ENCODE peak calls at places on chromosomes 13 and 19, in six cellular contexts. One of them, this sample, is unnamed.

GRCh38 chr13:74919914-74920313 is 562.1 kb downstream of the TBC1D4 start:
- DNase-seq in activated T-helper 1 cell treated with anti-CD3 and anti-CD28 coated beads, Interleukin-12 subunit alpha, Interleukin-12 subunit beta, Interleukin-2, Interleukin-4 antibody, amounts not matched to agents 30 ng/mL and 10 ng/mL and 1 ng/mL, durations not matched to agents 14 hours and 24 hours and 36 hours: no peak
- DNase-seq in iPS-NIHi11: no peak
- DNase-seq in iris pigment epithelial cell: no peak
- DNase-seq in NAMALWA: no peak
- DNase-seq in A673: no peak
- DNase-seq in this sample: no peak

GRCh38 chr19:4310247-4311121 is 6.1 kb downstream of the FSD1 start:
- DNase-seq in activated T-helper 1 cell treated with anti-CD3 and anti-CD28 coated beads, Interleukin-12 subunit alpha, Interleukin-12 subunit beta, Interleukin-2, Interleukin-4 antibody, amounts not matched to agents 30 ng/mL and 10 ng/mL and 1 ng/mL, durations not matched to agents 14 hours and 24 hours and 36 hours: no peak
- DNase-seq in iPS-NIHi11: peak
- DNase-seq in iris pigment epithelial cell: no peak
- DNase-seq in NAMALWA: peak
- DNase-seq in A673: no peak
- DNase-seq in this sample: no peak

GRCh38 chr19:33052352-33052972 is 12.2 kb downstream of the RHPN2 start:
- DNase-seq in activated T-helper 1 cell treated with anti-CD3 and anti-CD28 coated beads, Interleukin-12 subunit alpha, Interleukin-12 subunit beta, Interleukin-2, Interleukin-4 antibody, amounts not matched to agents 30 ng/mL and 10 ng/mL and 1 ng/mL, durations not matched to agents 14 hours and 24 hours and 36 hours: no peak
- DNase-seq in iPS-NIHi11: no peak
- DNase-seq in iris pigment epithelial cell: peak
- DNase-seq in NAMALWA: no peak
- DNase-seq in A673: peak
- DNase-seq in this sample: no peak

GRCh38 chr19:55406869-55407624 is 541 bp downstream of the UBE2S start:
- DNase-seq in activated T-helper 1 cell treated with anti-CD3 and anti-CD28 coated beads, Interleukin-12 subunit alpha, Interleukin-12 subunit beta, Interleukin-2, Interleukin-4 antibody, amounts not matched to agents 30 ng/mL and 10 ng/mL and 1 ng/mL, durations not matched to agents 14 hours and 24 hours and 36 hours: no peak
- DNase-seq in iPS-NIHi11: peak
- DNase-seq in iris pigment epithelial cell: peak
- DNase-seq in NAMALWA: peak
- DNase-seq in A673: no peak
- DNase-seq in this sample: peak

GRCh38 chr13:58300974-58301681 is 669.6 kb downstream of the PCDH17 start:
- DNase-seq in activated T-helper 1 cell treated with anti-CD3 and anti-CD28 coated beads, Interleukin-12 subunit alpha, Interleukin-12 subunit beta, Interleukin-2, Interleukin-4 antibody, amounts not matched to agents 30 ng/mL and 10 ng/mL and 1 ng/mL, durations not matched to agents 14 hours and 24 hours and 36 hours: no peak
- DNase-seq in iPS-NIHi11: no peak
- DNase-seq in iris pigment epithelial cell: no peak
- DNase-seq in NAMALWA: no peak
- DNase-seq in A673: no peak
- DNase-seq in this sample: no peak

GRCh38 chr19:8085606-8086464 is 33.3 kb downstream of the CCL25 start:
- DNase-seq in activated T-helper 1 cell treated with anti-CD3 and anti-CD28 coated beads, Interleukin-12 subunit alpha, Interleukin-12 subunit beta, Interleukin-2, Interleukin-4 antibody, amounts not matched to agents 30 ng/mL and 10 ng/mL and 1 ng/mL, durations not matched to agents 14 hours and 24 hours and 36 hours: no peak
- DNase-seq in iPS-NIHi11: peak
- DNase-seq in iris pigment epithelial cell: no peak
- DNase-seq in NAMALWA: no peak
- DNase-seq in A673: no peak
- DNase-seq in this sample: no peak

GRCh38 chr13:37656247-37656940 is 57.8 kb upstream of the POSTN start:
- DNase-seq in activated T-helper 1 cell treated with anti-CD3 and anti-CD28 coated beads, Interleukin-12 subunit alpha, Interleukin-12 subunit beta, Interleukin-2, Interleukin-4 antibody, amounts not matched to agents 30 ng/mL and 10 ng/mL and 1 ng/mL, durations not matched to agents 14 hours and 24 hours and 36 hours: no peak
- DNase-seq in iPS-NIHi11: no peak
- DNase-seq in iris pigment epithelial cell: peak
- DNase-seq in NAMALWA: no peak
- DNase-seq in A673: peak
- DNase-seq in this sample: no peak

GRCh38 chr19:33214621-33215020 is 11.0 kb downstream of the SLC7A10 start:
- DNase-seq in activated T-helper 1 cell treated with anti-CD3 and anti-CD28 coated beads, Interleukin-12 subunit alpha, Interleukin-12 subunit beta, Interleukin-2, Interleukin-4 antibody, amounts not matched to agents 30 ng/mL and 10 ng/mL and 1 ng/mL, durations not matched to agents 14 hours and 24 hours and 36 hours: no peak
- DNase-seq in iPS-NIHi11: peak
- DNase-seq in iris pigment epithelial cell: peak
- DNase-seq in NAMALWA: no peak
- DNase-seq in A673: peak
- DNase-seq in this sample: no peak

GRCh38 chr19:17205237-17206140 is 9.7 kb upstream of the USE1 start:
- DNase-seq in activated T-helper 1 cell treated with anti-CD3 and anti-CD28 coated beads, Interleukin-12 subunit alpha, Interleukin-12 subunit beta, Interleukin-2, Interleukin-4 antibody, amounts not matched to agents 30 ng/mL and 10 ng/mL and 1 ng/mL, durations not matched to agents 14 hours and 24 hours and 36 hours: peak
- DNase-seq in iPS-NIHi11: peak
- DNase-seq in iris pigment epithelial cell: peak
- DNase-seq in NAMALWA: peak
- DNase-seq in A673: peak
- DNase-seq in this sample: peak

GRCh38 chr13:88196106-88196505 is 524.9 kb downstream of the SLITRK5 start:
- DNase-seq in activated T-helper 1 cell treated with anti-CD3 and anti-CD28 coated beads, Interleukin-12 subunit alpha, Interleukin-12 subunit beta, Interleukin-2, Interleukin-4 antibody, amounts not matched to agents 30 ng/mL and 10 ng/mL and 1 ng/mL, durations not matched to agents 14 hours and 24 hours and 36 hours: no peak
- DNase-seq in iPS-NIHi11: no peak
- DNase-seq in iris pigment epithelial cell: no peak
- DNase-seq in NAMALWA: peak
- DNase-seq in A673: peak
- DNase-seq in this sample: no peak

GRCh38 chr13:99385940-99386339 is 78.7 kb upstream of the GPR183 start:
- DNase-seq in activated T-helper 1 cell treated with anti-CD3 and anti-CD28 coated beads, Interleukin-12 subunit alpha, Interleukin-12 subunit beta, Interleukin-2, Interleukin-4 antibody, amounts not matched to agents 30 ng/mL and 10 ng/mL and 1 ng/mL, durations not matched to agents 14 hours and 24 hours and 36 hours: no peak
- DNase-seq in iPS-NIHi11: no peak
- DNase-seq in iris pigment epithelial cell: no peak
- DNase-seq in NAMALWA: no peak
- DNase-seq in A673: no peak
- DNase-seq in this sample: no peak

GRCh38 chr13:110248449-110249143 is 58.4 kb downstream of the COL4A1 start:
- DNase-seq in activated T-helper 1 cell treated with anti-CD3 and anti-CD28 coated beads, Interleukin-12 subunit alpha, Interleukin-12 subunit beta, Interleukin-2, Interleukin-4 antibody, amounts not matched to agents 30 ng/mL and 10 ng/mL and 1 ng/mL, durations not matched to agents 14 hours and 24 hours and 36 hours: no peak
- DNase-seq in iPS-NIHi11: no peak
- DNase-seq in iris pigment epithelial cell: no peak
- DNase-seq in NAMALWA: no peak
- DNase-seq in A673: no peak
- DNase-seq in this sample: no peak

GRCh38 chr19:1783874-1784273 is 28.2 kb downstream of the ATP8B3 start:
- DNase-seq in activated T-helper 1 cell treated with anti-CD3 and anti-CD28 coated beads, Interleukin-12 subunit alpha, Interleukin-12 subunit beta, Interleukin-2, Interleukin-4 antibody, amounts not matched to agents 30 ng/mL and 10 ng/mL and 1 ng/mL, durations not matched to agents 14 hours and 24 hours and 36 hours: no peak
- DNase-seq in iPS-NIHi11: no peak
- DNase-seq in iris pigment epithelial cell: no peak
- DNase-seq in NAMALWA: no peak
- DNase-seq in A673: no peak
- DNase-seq in this sample: no peak

GRCh38 chr19:13153627-13154240 is 3.5 kb downstream of the IER2 start:
- DNase-seq in activated T-helper 1 cell treated with anti-CD3 and anti-CD28 coated beads, Interleukin-12 subunit alpha, Interleukin-12 subunit beta, Interleukin-2, Interleukin-4 antibody, amounts not matched to agents 30 ng/mL and 10 ng/mL and 1 ng/mL, durations not matched to agents 14 hours and 24 hours and 36 hours: peak
- DNase-seq in iPS-NIHi11: no peak
- DNase-seq in iris pigment epithelial cell: peak
- DNase-seq in NAMALWA: no peak
- DNase-seq in A673: no peak
- DNase-seq in this sample: no peak

GRCh38 chr19:27966390-27966816 is 1246.5 kb downstream of the UQCRFS1 start:
- DNase-seq in activated T-helper 1 cell treated with anti-CD3 and anti-CD28 coated beads, Interleukin-12 subunit alpha, Interleukin-12 subunit beta, Interleukin-2, Interleukin-4 antibody, amounts not matched to agents 30 ng/mL and 10 ng/mL and 1 ng/mL, durations not matched to agents 14 hours and 24 hours and 36 hours: no peak
- DNase-seq in iPS-NIHi11: peak
- DNase-seq in iris pigment epithelial cell: peak
- DNase-seq in NAMALWA: peak
- DNase-seq in A673: peak
- DNase-seq in this sample: no peak

GRCh38 chr13:97946951-97947588 is 6.4 kb upstream of the IPO5 start:
- DNase-seq in activated T-helper 1 cell treated with anti-CD3 and anti-CD28 coated beads, Interleukin-12 subunit alpha, Interleukin-12 subunit beta, Interleukin-2, Interleukin-4 antibody, amounts not matched to agents 30 ng/mL and 10 ng/mL and 1 ng/mL, durations not matched to agents 14 hours and 24 hours and 36 hours: no peak
- DNase-seq in iPS-NIHi11: no peak
- DNase-seq in iris pigment epithelial cell: peak
- DNase-seq in NAMALWA: no peak
- DNase-seq in A673: peak
- DNase-seq in this sample: no peak

GRCh38 chr13:47901451-47901850 is 99.6 kb downstream of the SUCLA2 start:
- DNase-seq in activated T-helper 1 cell treated with anti-CD3 and anti-CD28 coated beads, Interleukin-12 subunit alpha, Interleukin-12 subunit beta, Interleukin-2, Interleukin-4 antibody, amounts not matched to agents 30 ng/mL and 10 ng/mL and 1 ng/mL, durations not matched to agents 14 hours and 24 hours and 36 hours: no peak
- DNase-seq in iPS-NIHi11: no peak
- DNase-seq in iris pigment epithelial cell: peak
- DNase-seq in NAMALWA: no peak
- DNase-seq in A673: peak
- DNase-seq in this sample: no peak

GRCh38 chr13:75481176-75482069 is 546 bp downstream of the TBC1D4 start:
- DNase-seq in activated T-helper 1 cell treated with anti-CD3 and anti-CD28 coated beads, Interleukin-12 subunit alpha, Interleukin-12 subunit beta, Interleukin-2, Interleukin-4 antibody, amounts not matched to agents 30 ng/mL and 10 ng/mL and 1 ng/mL, durations not matched to agents 14 hours and 24 hours and 36 hours: no peak
- DNase-seq in iPS-NIHi11: peak
- DNase-seq in iris pigment epithelial cell: peak
- DNase-seq in NAMALWA: no peak
- DNase-seq in A673: peak
- DNase-seq in this sample: peak

GRCh38 chr13:101763191-101763590 is 310.7 kb downstream of the ITGBL1 start:
- DNase-seq in activated T-helper 1 cell treated with anti-CD3 and anti-CD28 coated beads, Interleukin-12 subunit alpha, Interleukin-12 subunit beta, Interleukin-2, Interleukin-4 antibody, amounts not matched to agents 30 ng/mL and 10 ng/mL and 1 ng/mL, durations not matched to agents 14 hours and 24 hours and 36 hours: no peak
- DNase-seq in iPS-NIHi11: no peak
- DNase-seq in iris pigment epithelial cell: peak
- DNase-seq in NAMALWA: no peak
- DNase-seq in A673: no peak
- DNase-seq in this sample: no peak

GRCh38 chr13:45781553-45782326 is 69.8 kb downstream of the SIAH3 start:
- DNase-seq in activated T-helper 1 cell treated with anti-CD3 and anti-CD28 coated beads, Interleukin-12 subunit alpha, Interleukin-12 subunit beta, Interleukin-2, Interleukin-4 antibody, amounts not matched to agents 30 ng/mL and 10 ng/mL and 1 ng/mL, durations not matched to agents 14 hours and 24 hours and 36 hours: no peak
- DNase-seq in iPS-NIHi11: peak
- DNase-seq in iris pigment epithelial cell: peak
- DNase-seq in NAMALWA: peak
- DNase-seq in A673: peak
- DNase-seq in this sample: no peak

GRCh38 chr13:40480915-40481525 is 185.4 kb downstream of the FOXO1 start:
- DNase-seq in activated T-helper 1 cell treated with anti-CD3 and anti-CD28 coated beads, Interleukin-12 subunit alpha, Interleukin-12 subunit beta, Interleukin-2, Interleukin-4 antibody, amounts not matched to agents 30 ng/mL and 10 ng/mL and 1 ng/mL, durations not matched to agents 14 hours and 24 hours and 36 hours: no peak
- DNase-seq in iPS-NIHi11: no peak
- DNase-seq in iris pigment epithelial cell: no peak
- DNase-seq in NAMALWA: peak
- DNase-seq in A673: no peak
- DNase-seq in this sample: peak

GRCh38 chr19:50288954-50289353 is 40.2 kb downstream of the KCNC3 start:
- DNase-seq in activated T-helper 1 cell treated with anti-CD3 and anti-CD28 coated beads, Interleukin-12 subunit alpha, Interleukin-12 subunit beta, Interleukin-2, Interleukin-4 antibody, amounts not matched to agents 30 ng/mL and 10 ng/mL and 1 ng/mL, durations not matched to agents 14 hours and 24 hours and 36 hours: no peak
- DNase-seq in iPS-NIHi11: no peak
- DNase-seq in iris pigment epithelial cell: no peak
- DNase-seq in NAMALWA: no peak
- DNase-seq in A673: no peak
- DNase-seq in this sample: no peak

GRCh38 chr19:55476100-55476775 is at the start of gene ZNF628:
- DNase-seq in activated T-helper 1 cell treated with anti-CD3 and anti-CD28 coated beads, Interleukin-12 subunit alpha, Interleukin-12 subunit beta, Interleukin-2, Interleukin-4 antibody, amounts not matched to agents 30 ng/mL and 10 ng/mL and 1 ng/mL, durations not matched to agents 14 hours and 24 hours and 36 hours: peak
- DNase-seq in iPS-NIHi11: peak
- DNase-seq in iris pigment epithelial cell: peak
- DNase-seq in NAMALWA: peak
- DNase-seq in A673: peak
- DNase-seq in this sample: peak

GRCh38 chr13:29551214-29551613 is 44.3 kb downstream of the SLC7A1 start:
- DNase-seq in activated T-helper 1 cell treated with anti-CD3 and anti-CD28 coated beads, Interleukin-12 subunit alpha, Interleukin-12 subunit beta, Interleukin-2, Interleukin-4 antibody, amounts not matched to agents 30 ng/mL and 10 ng/mL and 1 ng/mL, durations not matched to agents 14 hours and 24 hours and 36 hours: no peak
- DNase-seq in iPS-NIHi11: no peak
- DNase-seq in iris pigment epithelial cell: peak
- DNase-seq in NAMALWA: no peak
- DNase-seq in A673: no peak
- DNase-seq in this sample: no peak

GRCh38 chr19:45785781-45786532 is 3.7 kb upstream of the DMPK start:
- DNase-seq in activated T-helper 1 cell treated with anti-CD3 and anti-CD28 coated beads, Interleukin-12 subunit alpha, Interleukin-12 subunit beta, Interleukin-2, Interleukin-4 antibody, amounts not matched to agents 30 ng/mL and 10 ng/mL and 1 ng/mL, durations not matched to agents 14 hours and 24 hours and 36 hours: no peak
- DNase-seq in iPS-NIHi11: no peak
- DNase-seq in iris pigment epithelial cell: no peak
- DNase-seq in NAMALWA: no peak
- DNase-seq in A673: no peak
- DNase-seq in this sample: no peak

GRCh38 chr13:112685856-112686255 is 4.0 kb upstream of the ATP11A start:
- DNase-seq in activated T-helper 1 cell treated with anti-CD3 and anti-CD28 coated beads, Interleukin-12 subunit alpha, Interleukin-12 subunit beta, Interleukin-2, Interleukin-4 antibody, amounts not matched to agents 30 ng/mL and 10 ng/mL and 1 ng/mL, durations not matched to agents 14 hours and 24 hours and 36 hours: no peak
- DNase-seq in iPS-NIHi11: no peak
- DNase-seq in iris pigment epithelial cell: no peak
- DNase-seq in NAMALWA: no peak
- DNase-seq in A673: no peak
- DNase-seq in this sample: no peak

GRCh38 chr13:113364371-113364932 is 522 bp upstream of the GRTP1 start:
- DNase-seq in activated T-helper 1 cell treated with anti-CD3 and anti-CD28 coated beads, Interleukin-12 subunit alpha, Interleukin-12 subunit beta, Interleukin-2, Interleukin-4 antibody, amounts not matched to agents 30 ng/mL and 10 ng/mL and 1 ng/mL, durations not matched to agents 14 hours and 24 hours and 36 hours: no peak
- DNase-seq in iPS-NIHi11: no peak
- DNase-seq in iris pigment epithelial cell: no peak
- DNase-seq in NAMALWA: no peak
- DNase-seq in A673: no peak
- DNase-seq in this sample: no peak

This sample was measured in CD4-positive, CD25-positive, alpha-beta regulatory T cell.